ENCODE peak calls at places on chromosomes 7 and 10, in five cellular contexts. G is CD4-positive, CD25-positive, alpha-beta regulatory T cell; B is PC-9; Q is GM23248; A is adipocyte. X is an unnamed sample.

GRCh38 chr7:5197811-5198210 is 7.8 kb downstream of the WIPI2 start:
- DNase-seq in G (no peak), B (no peak), Q (no peak), A (no peak), X (no peak)

GRCh38 chr10:62972103-62972502 is 155.9 kb upstream of the EGR2 start:
- DNase-seq in G (no peak), B (no peak), Q (peak), A (peak), X (peak)

GRCh38 chr7:84950836-84951235 is 236.0 kb downstream of the SEMA3D start:
- DNase-seq in G (no peak), B (no peak), Q (peak), A (no peak), X (peak)

GRCh38 chr10:69160809-69161225 is 19.2 kb upstream of the SUPV3L1 start:
- DNase-seq in G (no peak), B (peak), Q (peak), A (peak), X (peak)

GRCh38 chr7:129610709-129611245 is 743 bp upstream of the NRF1 start:
- DNase-seq in G (no peak), B (no peak), Q (peak), A (no peak), X (no peak)

GRCh38 chr10:104589431-104589830 is 51.7 kb upstream of the SORCS3 start:
- DNase-seq in G (no peak), B (no peak), Q (peak), A (no peak), X (peak)

GRCh38 chr10:83809001-83809400 is 330.3 kb upstream of the GHITM start:
- DNase-seq in G (no peak), B (no peak), Q (no peak), A (no peak), X (no peak)

GRCh38 chr7:131336956-131337355 is 9.3 kb downstream of the MKLN1 start:
- DNase-seq in G (no peak), B (no peak), Q (peak), A (peak), X (peak)

GRCh38 chr7:44320794-44321371 is 4.5 kb downstream of the CAMK2B start:
- DNase-seq in G (no peak), B (no peak), Q (no peak), A (no peak), X (no peak)

GRCh38 chr10:118565301-118566075 is 30.0 kb downstream of the PRLHR start:
- DNase-seq in G (no peak), B (no peak), Q (no peak), A (no peak), X (no peak)

GRCh38 chr10:103665439-103665838 is 171.9 kb downstream of the NEURL1 start:
- DNase-seq in G (no peak), B (no peak), Q (peak), A (no peak), X (no peak)

GRCh38 chr7:130723784-130724183 is 10.2 kb downstream of the KLF14 start:
- DNase-seq in G (no peak), B (no peak), Q (no peak), A (no peak), X (peak)

GRCh38 chr7:117036034-117036669 is 82.9 kb downstream of the ST7 start:
- DNase-seq in G (no peak), B (no peak), Q (no peak), A (no peak), X (no peak)

GRCh38 chr7:11587814-11588213 is 244.2 kb downstream of the THSD7A start:
- DNase-seq in G (no peak), B (no peak), Q (no peak), A (no peak), X (no peak)

GRCh38 chr10:84138478-84139125 is 707 bp upstream of the GHITM start:
- DNase-seq in G (no peak), B (peak), Q (no peak), A (no peak), X (no peak)

GRCh38 chr7:110600983-110601382 is 489.9 kb upstream of the LRRN3 start:
- DNase-seq in G (no peak), B (no peak), Q (no peak), A (peak), X (no peak)

GRCh38 chr7:159177270-159178036 is 32.8 kb upstream of the VIPR2 start:
- DNase-seq in G (no peak), B (no peak), Q (no peak), A (no peak), X (no peak)

GRCh38 chr7:112161253-112162160 is 44.7 kb downstream of the DOCK4 start:
- DNase-seq in G (no peak), B (no peak), Q (no peak), A (no peak), X (peak)

GRCh38 chr10:112360308-112361270 is 13.3 kb upstream of the ACSL5 start:
- DNase-seq in G (no peak), B (peak), Q (peak), A (peak), X (peak)

GRCh38 chr7:41771717-41772116 is 68.8 kb upstream of the INHBA start:
- DNase-seq in G (no peak), B (no peak), Q (no peak), A (no peak), X (no peak)

GRCh38 chr7:47361229-47361628 is 220.7 kb downstream of the TNS3 start:
- DNase-seq in G (no peak), B (no peak), Q (no peak), A (no peak), X (no peak)

GRCh38 chr7:116527521-116527920 is 2.7 kb downstream of the CAV1 start:
- DNase-seq in G (no peak), B (no peak), Q (peak), A (peak), X (peak)

GRCh38 chr7:27241189-27242045 is 1.2 kb upstream of the EVX1 start:
- DNase-seq in G (no peak), B (no peak), Q (no peak), A (no peak), X (no peak)

GRCh38 chr7:34675749-34676374 is 17.8 kb downstream of the NPSR1 start:
- DNase-seq in G (peak), B (no peak), Q (peak), A (peak), X (peak)

GRCh38 chr10:84179059-84179710 is 5.6 kb downstream of the GPR15LG start:
- DNase-seq in G (no peak), B (no peak), Q (peak), A (peak), X (peak)

GRCh38 chr7:17236603-17237002 is 61.8 kb upstream of the AHR start:
- DNase-seq in G (no peak), B (no peak), Q (peak), A (peak), X (peak)

GRCh38 chr10:88657901-88658300 is 6.3 kb upstream of the LIPF start:
- DNase-seq in G (no peak), B (no peak), Q (peak), A (peak), X (no peak)

GRCh38 chr10:133611079-133611478 is 15.5 kb downstream of the FRG2B start:
- DNase-seq in G (no peak), B (no peak), Q (no peak), A (no peak), X (no peak)

GRCh38 chr10:9228770-9229169 is 1174.3 kb downstream of the GATA3 start:
- DNase-seq in G (no peak), B (no peak), Q (peak), A (peak), X (no peak)

GRCh38 chr7:14717711-14718304 is 184.7 kb downstream of the DGKB start:
- DNase-seq in G (no peak), B (no peak), Q (peak), A (peak), X (peak)

GRCh38 chr10:119165171-119166110 is at the start of gene SFXN4:
- DNase-seq in G (peak), B (no peak), Q (peak), A (peak), X (peak)

GRCh38 chr10:84291389-84291788 is 37.0 kb upstream of the CCSER2 start:
- DNase-seq in G (no peak), B (no peak), Q (peak), A (peak), X (peak)

GRCh38 chr10:71191019-71191418 is 21.4 kb upstream of the UNC5B start:
- DNase-seq in G (no peak), B (no peak), Q (no peak), A (no peak), X (no peak)

GRCh38 chr10:49664006-49664841 is 15.2 kb upstream of the C10orf53 start:
- DNase-seq in G (no peak), B (peak), Q (no peak), A (no peak), X (no peak)

GRCh38 chr10:124165827-124166226 is 72.4 kb upstream of the CHST15 start:
- DNase-seq in G (no peak), B (no peak), Q (no peak), A (no peak), X (no peak)

GRCh38 chr10:124162136-124162535 is 68.7 kb upstream of the CHST15 start:
- DNase-seq in G (no peak), B (no peak), Q (no peak), A (no peak), X (no peak)

GRCh38 chr10:124165311-124165710 is 71.9 kb upstream of the CHST15 start:
- DNase-seq in G (no peak), B (no peak), Q (no peak), A (no peak), X (no peak)

GRCh38 chr10:124162774-124163354 is 69.5 kb upstream of the CHST15 start:
- DNase-seq in G (no peak), B (no peak), Q (no peak), A (no peak), X (no peak)

DNA sequence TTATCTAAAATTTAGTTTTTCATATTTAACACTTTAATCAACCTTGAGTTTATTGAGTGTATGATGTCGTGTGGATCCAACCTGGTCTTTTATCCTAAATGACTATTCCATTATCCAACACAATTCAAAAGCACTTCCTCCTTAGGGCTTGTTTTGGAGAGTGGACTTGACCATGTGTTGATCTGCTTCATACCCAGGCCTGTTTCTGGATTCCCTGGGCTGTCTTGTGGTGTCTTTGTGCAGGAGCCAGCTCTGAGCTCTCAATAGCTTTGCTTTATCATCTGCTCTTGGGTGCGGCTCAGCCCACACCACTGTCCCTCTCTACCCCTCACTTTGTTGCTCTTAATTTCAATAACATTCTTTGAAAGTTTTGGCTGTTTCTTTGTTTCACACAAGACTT is 70.9 kb upstream of the CHST15 start:
- DNase-seq in G (no peak), B (no peak), Q (no peak), A (no peak), X (no peak)
- H3K4me3 ChIP-seq in G (no peak), B (no peak), Q (no peak), A (no peak), X (no peak)

DNA sequence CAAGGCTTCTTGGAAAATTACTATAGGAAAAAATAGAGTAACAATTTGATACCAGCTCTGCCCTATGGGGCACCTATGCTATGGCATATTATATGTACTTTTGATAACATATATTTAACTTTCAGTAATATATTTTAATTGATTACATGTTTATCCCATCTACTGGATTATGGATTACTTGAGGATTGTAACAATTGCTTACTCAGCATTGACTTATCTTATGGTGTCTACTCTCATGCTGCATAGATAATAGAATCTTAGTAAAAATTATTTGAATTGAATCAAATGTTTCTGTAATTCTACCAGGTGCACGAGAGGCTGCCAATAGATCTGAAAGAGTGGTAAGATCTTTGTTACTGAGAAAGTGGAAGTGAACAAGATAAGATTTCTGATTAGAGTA is 57.8 kb upstream of the CALCR start:
- DNase-seq in G (no peak), B (no peak), Q (no peak), A (no peak), X (no peak)
- H3K4me3 ChIP-seq in G (no peak), B (no peak), Q (no peak), A (no peak), X (no peak)

DNA sequence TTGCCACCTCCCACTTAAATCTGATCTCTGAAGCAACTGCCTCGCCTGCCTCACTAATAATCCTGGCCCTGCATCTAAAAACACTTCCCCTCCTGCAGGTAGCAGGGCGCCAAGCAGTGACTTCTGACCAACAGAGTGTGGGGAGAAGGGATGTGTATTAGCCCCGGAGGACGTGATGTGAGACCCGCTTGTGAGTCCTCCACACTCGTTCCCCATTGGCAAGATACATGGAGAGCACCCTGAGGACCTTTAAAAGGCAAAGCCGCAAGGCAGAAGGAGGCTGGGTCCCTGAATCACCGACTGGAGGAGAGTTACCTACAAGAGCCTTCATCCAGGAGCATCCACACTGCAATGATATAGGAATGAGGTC is 6.1 kb upstream of the PILRA start:
- DNase-seq in G (no peak), B (no peak), Q (no peak), A (no peak), X (no peak)
- H3K4me3 ChIP-seq in G (no peak), B (no peak), Q (no peak), A (no peak), X (no peak)

GRCh38 chr10:96301616-96302015 is 2.6 kb upstream of the DNTT start:
- DNase-seq in G (no peak), B (no peak), Q (no peak), A (no peak), X (no peak)

GRCh38 chr10:96304241-96304640 is at the start of gene DNTT:
- DNase-seq in G (no peak), B (no peak), Q (no peak), A (no peak), X (no peak)

GRCh38 chr10:96298362-96298761 is 5.9 kb upstream of the DNTT start:
- DNase-seq in G (no peak), B (no peak), Q (no peak), A (no peak), X (no peak)

GRCh38 chr10:96295475-96295874 is 8.8 kb upstream of the DNTT start:
- DNase-seq in G (no peak), B (no peak), Q (no peak), A (no peak), X (no peak)

GRCh38 chr10:96299383-96299782 is 4.9 kb upstream of the DNTT start:
- DNase-seq in G (peak), B (no peak), Q (no peak), A (no peak), X (no peak)
- H3K4me3 ChIP-seq in G (no peak), B (no peak), Q (no peak), A (no peak), X (no peak)

GRCh38 chr10:32314588-32314987 is 32.4 kb downstream of the EPC1 start:
- DNase-seq in G (no peak), B (no peak), Q (no peak), A (no peak), X (no peak)
- H3K4me3 ChIP-seq in G (peak), B (no peak), Q (no peak), A (no peak), X (no peak)